ENCODE peak calls at places on chromosomes 13 and 19, in four cellular contexts. E, K, J and D are unnamed samples.

GRCh38 chr19:21098291-21098690 is 16.3 kb downstream of the ZNF714 start:
- DNase-seq in K (no peak), E (no peak), J (no peak), D (no peak)

GRCh38 chr13:75357576-75358295 is 124.2 kb downstream of the TBC1D4 start:
- DNase-seq in K (no peak), J (no peak), E (peak; percentile 68), D (peak; percentile 49)

GRCh38 chr13:70249332-70250064 is 141.2 kb upstream of the KLHL1 start:
- DNase-seq in K (no peak), E (no peak), J (no peak), D (peak; percentile 20)

GRCh38 chr13:93217701-93218100 is 8.9 kb upstream of the GPC6 start:
- DNase-seq in J (no peak), E (no peak), K (no peak), D (no peak)

GRCh38 chr13:113105032-113105993 is at the start of gene F7:
- DNase-seq in K (no peak), E (peak; percentile 45), J (no peak), D (no peak)

GRCh38 chr13:107028751-107029150 is 460.8 kb upstream of the ARGLU1 start:
- DNase-seq in J (no peak), K (no peak), E (no peak), D (no peak)

GRCh38 chr13:101292711-101293110 is 123.6 kb downstream of the NALCN start:
- DNase-seq in E (peak; percentile 60), K (no peak), J (no peak), D (no peak)

GRCh38 chr19:39085392-39085791 is 1.2 kb downstream of the ACP7 start:
- DNase-seq in K (no peak), E (no peak), J (no peak), D (no peak)

GRCh38 chr13:102702965-102703720 is 8.3 kb upstream of the METTL21C start:
- DNase-seq in E (no peak), K (no peak), J (no peak), D (no peak)

GRCh38 chr19:18170714-18171255 is 2.8 kb upstream of the IFI30 start:
- DNase-seq in E (no peak), J (no peak), K (peak; percentile 70), D (peak; percentile 59)

GRCh38 chr19:54332149-54332548 is 6.8 kb downstream of the LILRA4 start:
- DNase-seq in J (no peak), E (no peak), K (no peak), D (no peak)

GRCh38 chr13:83386609-83387008 is 495.7 kb downstream of the SLITRK1 start:
- DNase-seq in E (peak; percentile 20), K (no peak), J (no peak), D (no peak)

GRCh38 chr13:34340534-34340933 is 522.6 kb downstream of the RFC3 start:
- DNase-seq in J (no peak), K (no peak), E (no peak), D (no peak)

GRCh38 chr13:75544681-75545333 is 4.8 kb upstream of the UCHL3 start:
- DNase-seq in E (peak; percentile 90), J (no peak), K (no peak), D (no peak)

GRCh38 chr13:95492044-95492801 is 60.3 kb upstream of the CLDN10 start:
- DNase-seq in J (no peak), E (no peak), K (no peak), D (no peak)

GRCh38 chr13:48954086-48954485 is 21.6 kb upstream of the FNDC3A start:
- DNase-seq in K (no peak), J (no peak), E (peak; percentile 51), D (no peak)

GRCh38 chr19:53365899-53366493 is 491 bp downstream of the ZNF525 start:
- DNase-seq in K (peak; percentile 23), E (no peak), J (no peak), D (no peak)

GRCh38 chr13:112213467-112214245 is 146.7 kb downstream of the SOX1 start:
- DNase-seq in E (no peak), K (no peak), J (peak; percentile 68), D (no peak)

GRCh38 chr19:50548191-50549058 is 19.8 kb downstream of the LRRC4B start:
- DNase-seq in K (no peak), J (no peak), E (no peak), D (no peak)

GRCh38 chr13:84607614-84608013 is 725.3 kb upstream of the SLITRK1 start:
- DNase-seq in E (peak; percentile 75), J (no peak), K (no peak), D (peak; percentile 30)

GRCh38 chr13:28574617-28575142 is 79.8 kb upstream of the FLT1 start:
- DNase-seq in K (no peak), E (peak; percentile 100), J (no peak), D (no peak)

GRCh38 chr13:77928909-77929308 is 10.3 kb upstream of the EDNRB start:
- DNase-seq in E (no peak), J (no peak), K (no peak), D (no peak)

GRCh38 chr13:23993439-23993980 is 96.2 kb upstream of the C1QTNF9B start:
- DNase-seq in K (no peak), E (peak; percentile 93), J (no peak), D (no peak)

GRCh38 chr13:40490086-40490723 is 176.2 kb downstream of the FOXO1 start:
- DNase-seq in K (peak; percentile 47), E (no peak), J (no peak), D (no peak)

GRCh38 chr19:12996542-12997094 is 1.3 kb downstream of the NFIX start:
- DNase-seq in E (peak; percentile 22), J (no peak), K (no peak), D (no peak)

GRCh38 chr13:34430294-34430693 is 511.8 kb upstream of the NBEA start:
- DNase-seq in J (no peak), K (no peak), E (peak; percentile 3), D (no peak)

GRCh38 chr19:31340059-31341025 is 8.9 kb downstream of the TSHZ3 start:
- DNase-seq in E (peak; percentile 62), J (no peak), K (no peak), D (no peak)

GRCh38 chr13:88979465-88980180 is 1308.5 kb downstream of the SLITRK5 start:
- DNase-seq in J (no peak), K (no peak), E (no peak), D (no peak)

GRCh38 chr19:17553256-17553655 is 2.2 kb upstream of the COLGALT1 start:
- DNase-seq in E (peak; percentile 95), K (no peak), J (no peak), D (peak; percentile 79)

GRCh38 chr19:33390908-33391630 is 17.6 kb downstream of the CEBPG start:
- DNase-seq in E (no peak), J (peak; percentile 43), K (no peak), D (no peak)

GRCh38 chr13:33628662-33629061 is 189.3 kb upstream of the RFC3 start:
- DNase-seq in K (no peak), J (no peak), E (no peak), D (no peak)

GRCh38 chr13:108215428-108215827 is at the start of gene LIG4:
- DNase-seq in J (peak; percentile 83), E (peak; percentile 92), K (peak; percentile 88), D (peak; percentile 91)

GRCh38 chr13:74550039-74550438 is 415.8 kb upstream of the KLF12 start:
- DNase-seq in K (no peak), J (no peak), E (no peak), D (no peak)

DNA sequence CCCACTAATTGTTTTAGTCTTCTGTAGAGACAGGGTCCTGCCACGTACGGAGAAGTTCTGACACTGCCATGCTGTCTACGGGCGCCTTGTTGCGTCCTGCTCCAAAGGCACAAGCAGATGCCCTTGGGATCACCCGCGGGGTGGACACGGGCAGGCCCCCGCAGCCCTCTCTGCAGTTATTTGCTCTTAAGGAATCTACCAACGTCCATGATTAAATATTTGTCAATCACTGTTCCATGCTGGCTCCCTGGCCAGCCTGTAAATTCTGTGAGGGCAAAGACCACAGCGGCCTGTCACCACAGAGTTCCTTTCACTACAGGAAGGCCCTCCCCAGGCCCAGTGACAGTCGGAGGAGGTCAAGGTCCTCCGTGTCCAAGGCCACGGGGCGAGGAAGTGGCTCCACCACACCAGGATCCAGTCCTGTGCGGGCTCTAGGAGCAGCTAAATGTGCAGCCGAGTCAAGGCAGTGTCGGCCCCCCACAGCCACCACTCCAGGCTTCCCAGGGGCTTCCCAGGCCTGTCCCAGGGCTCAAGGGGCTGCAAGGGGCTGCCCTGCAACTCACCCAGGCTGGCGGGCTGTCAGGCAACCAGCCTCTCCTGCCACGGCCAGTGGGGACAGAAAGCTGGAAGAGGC is 2.1 kb downstream of the RNF126 start:
- DNase-seq in E (no peak), J (no peak), K (peak; percentile 42), D (no peak)
- TF ChIP-seq POLR2A in E (no peak), J (no peak), K (peak; percentile 92), D (no peak)

DNA sequence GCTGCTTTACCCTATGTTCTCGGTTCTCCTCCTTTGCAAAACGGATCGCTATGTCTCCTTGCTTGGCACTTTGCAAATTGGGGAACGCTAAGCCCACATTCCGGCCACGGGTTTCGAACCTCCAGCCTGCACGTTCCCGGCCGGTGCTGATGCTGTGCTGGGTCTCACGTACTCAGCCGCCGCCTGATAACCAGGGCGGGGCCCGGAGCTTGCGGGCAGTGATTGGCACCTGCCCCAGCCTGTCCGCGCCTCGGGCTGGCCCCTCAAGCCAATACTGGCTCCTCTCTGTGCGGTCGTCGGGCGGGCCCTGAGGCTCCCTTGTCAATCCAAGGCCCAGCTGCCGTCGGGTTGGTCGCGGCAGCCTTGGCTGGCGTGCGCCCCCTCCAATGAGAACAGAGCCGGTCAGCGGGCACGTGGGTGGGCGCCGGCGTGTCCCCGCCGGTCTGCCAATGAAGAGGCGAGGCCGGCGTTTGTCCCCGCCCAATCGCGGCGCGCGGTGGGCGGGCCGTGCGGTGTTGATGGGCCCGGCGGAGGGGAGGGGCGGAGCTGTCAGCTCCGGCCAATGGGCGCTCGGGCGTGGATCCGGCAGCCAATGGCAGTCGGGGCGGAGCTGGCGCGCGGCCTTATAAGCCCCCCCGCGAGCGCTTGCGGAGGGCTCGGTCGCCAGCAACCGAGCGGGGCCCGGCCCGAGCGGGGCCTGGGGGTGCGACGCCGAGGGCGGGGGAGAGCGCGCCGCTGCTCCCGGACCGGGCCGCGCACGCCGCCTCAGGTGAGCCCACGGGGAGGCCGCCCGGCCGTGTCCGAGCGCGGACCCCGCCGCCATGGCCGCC is at the start of gene KDM4B:
- DNase-seq in J (peak; percentile 99), E (peak; percentile 99), K (peak; percentile 98), D (peak; percentile 99)
- TF ChIP-seq POLR2A in J (no peak), E (peak; percentile 99), K (peak; percentile 52), D (peak; percentile 58)

GRCh38 chr19:46892252-46893179 is 31.7 kb downstream of the ARHGAP35 start:
- DNase-seq in J (no peak), E (no peak), K (no peak), D (no peak)

GRCh38 chr19:46886546-46887239 is 25.9 kb downstream of the ARHGAP35 start:
- DNase-seq in E (peak; percentile 30), K (no peak), J (no peak), D (no peak)

GRCh38 chr19:46887240-46887782 is 26.5 kb downstream of the ARHGAP35 start:
- DNase-seq in J (no peak), K (no peak), E (no peak), D (no peak)

GRCh38 chr19:46885411-46885810 is 24.6 kb downstream of the ARHGAP35 start:
- DNase-seq in K (no peak), E (no peak), J (no peak), D (no peak)

GRCh38 chr19:46890423-46891170 is 29.8 kb downstream of the ARHGAP35 start:
- DNase-seq in J (no peak), E (peak; percentile 92), K (no peak), D (no peak)
- TF ChIP-seq POLR2A in J (no peak), E (no peak), K (no peak), D (no peak)

DNA sequence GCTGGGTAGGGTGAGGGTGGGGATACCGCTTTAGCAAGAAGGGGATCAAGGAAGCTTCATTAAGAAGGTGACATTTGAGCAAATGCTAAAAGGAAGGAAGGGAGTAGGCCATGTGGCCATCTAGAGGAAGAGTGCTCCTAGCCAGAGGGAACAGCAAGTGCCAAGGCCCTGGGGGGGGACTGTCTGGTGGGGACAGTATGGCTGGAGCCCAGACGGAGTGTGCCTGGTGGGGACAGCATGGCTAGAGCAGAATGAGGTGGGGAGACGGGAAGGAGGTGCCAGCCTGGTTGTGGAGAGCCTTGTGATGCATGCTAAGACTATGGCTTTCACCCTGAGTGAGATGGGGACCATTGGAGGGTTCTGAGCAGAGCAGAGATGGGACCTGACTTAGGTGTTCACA is 2.1 kb upstream of the TGFB1 start:
- DNase-seq in K (no peak), J (no peak), E (no peak), D (no peak)
- TF ChIP-seq POLR2A in K (no peak), J (no peak), E (no peak), D (no peak)